ENCODE peak calls at places on chromosomes 13 and 19, in ten cellular contexts. E is AG09309; D is IMR-90; P is colonic mucosa; H is cardiac fibroblast; Q is AG09319; J is uterus; F is CD4-positive, alpha-beta T cell; T is foreskin fibroblast; L is cardiac muscle cell. A is an unnamed sample.

GRCh38 chr19:46213156-46213555 is 16.4 kb upstream of the IGFL1 start:
- DNase-seq in E (no peak), J (no peak), L (no peak), P (no peak), H (no peak), Q (no peak), T (no peak), D (no peak), F (no peak), A (no peak)

GRCh38 chr13:98443329-98443728 is 133.6 kb downstream of the STK24 start:
- DNase-seq in T (peak), H (peak), E (peak), D (peak), L (no peak), Q (peak), J (no peak), F (no peak), P (no peak), A (no peak)

GRCh38 chr13:73580868-73581267 is 522.1 kb downstream of the KLF5 start:
- DNase-seq in P (no peak), Q (no peak), F (no peak), T (no peak), E (no peak), H (no peak), J (no peak), L (no peak), D (no peak), A (no peak)

GRCh38 chr13:50208826-50209335 is 193.6 kb downstream of the KCNRG start:
- DNase-seq in F (no peak), J (no peak), T (peak), H (peak), L (peak), P (peak), E (peak), Q (no peak), D (peak), A (peak)

GRCh38 chr13:40285634-40286033 is 380.8 kb downstream of the FOXO1 start:
- DNase-seq in J (no peak), P (no peak), Q (no peak), L (no peak), F (no peak), E (no peak), D (no peak), T (no peak), H (no peak), A (no peak)

GRCh38 chr13:44884076-44884729 is 105.1 kb downstream of the NUFIP1 start:
- DNase-seq in P (no peak), Q (peak), T (peak), E (no peak), F (no peak), D (peak), J (no peak), H (peak), L (no peak), A (no peak)

GRCh38 chr13:73428137-73428536 is 369.3 kb downstream of the KLF5 start:
- DNase-seq in F (no peak), L (no peak), P (no peak), J (no peak), D (peak), Q (peak), T (no peak), H (peak), E (no peak), A (no peak)

GRCh38 chr13:44079413-44080205 is 199.9 kb downstream of the LACC1 start:
- DNase-seq in D (no peak), P (no peak), J (no peak), F (no peak), E (no peak), L (no peak), T (no peak), H (no peak), Q (no peak), A (no peak)

GRCh38 chr13:112647256-112647655 is 42.6 kb upstream of the ATP11A start:
- DNase-seq in P (no peak), H (no peak), J (no peak), T (no peak), E (no peak), Q (no peak), D (no peak), L (no peak), F (no peak), A (no peak)

GRCh38 chr19:30799854-30800755 is 427.9 kb downstream of the ZNF536 start:
- DNase-seq in D (no peak), F (no peak), J (no peak), L (peak), E (no peak), Q (no peak), T (no peak), H (peak), P (peak), A (peak)

GRCh38 chr13:35470671-35471465 is 5.6 kb downstream of the MAB21L1 start:
- DNase-seq in F (no peak), H (peak), P (peak), T (peak), E (no peak), D (peak), J (no peak), Q (peak), L (peak), A (peak)

GRCh38 chr13:52002361-52002760 is 8.9 kb downstream of the ATP7B start:
- DNase-seq in Q (no peak), H (no peak), D (no peak), E (no peak), J (no peak), F (no peak), L (no peak), P (no peak), T (no peak), A (no peak)

GRCh38 chr13:107678075-107678689 is 537.2 kb downstream of the LIG4 start:
- DNase-seq in L (peak), F (no peak), J (no peak), T (no peak), P (no peak), D (peak), E (peak), Q (no peak), H (peak), A (no peak)

GRCh38 chr13:111006508-111007031 is 91.7 kb upstream of the ANKRD10 start:
- DNase-seq in T (peak), D (peak), F (no peak), Q (peak), H (peak), P (peak), L (no peak), E (peak), J (peak), A (no peak)

GRCh38 chr19:10112895-10113591 is 1.6 kb downstream of the P2RY11 start:
- DNase-seq in F (peak), H (peak), E (no peak), L (peak), T (no peak), Q (no peak), P (peak), J (no peak), D (no peak), A (peak)

GRCh38 chr13:38103851-38104250 is 234.3 kb upstream of the TRPC4 start:
- DNase-seq in D (no peak), J (no peak), L (no peak), F (no peak), T (no peak), H (no peak), E (no peak), Q (no peak), P (no peak), A (no peak)

GRCh38 chr19:36939153-36939552 is 23.0 kb downstream of the ZNF568 start:
- DNase-seq in J (no peak), P (no peak), Q (no peak), F (no peak), L (peak), T (no peak), H (no peak), E (no peak), D (no peak), A (no peak)

GRCh38 chr13:25678398-25678797 is 306.6 kb downstream of the ATP8A2 start:
- DNase-seq in J (no peak), L (no peak), F (no peak), Q (no peak), E (no peak), P (no peak), D (no peak), T (no peak), H (no peak), A (no peak)

GRCh38 chr19:46841458-46842083 is 9.1 kb downstream of the AP2S1 start:
- DNase-seq in F (no peak), Q (no peak), D (peak), P (no peak), J (peak), E (no peak), H (peak), L (peak), T (peak), A (no peak)

GRCh38 chr19:12647490-12648071 is 19.0 kb downstream of the MAN2B1 start:
- DNase-seq in D (no peak), H (peak), E (no peak), F (no peak), L (no peak), J (peak), Q (no peak), P (peak), T (peak), A (no peak)

GRCh38 chr13:73141292-73141771 is 82.5 kb downstream of the KLF5 start:
- DNase-seq in F (no peak), J (no peak), P (no peak), T (no peak), H (peak), E (no peak), Q (no peak), L (peak), D (peak), A (no peak)

GRCh38 chr13:75870397-75870801 is 234.3 kb downstream of the LMO7 start:
- DNase-seq in L (peak), D (peak), H (peak), T (peak), Q (no peak), E (no peak), P (no peak), J (no peak), F (peak), A (peak)

GRCh38 chr19:55686311-55687050 is 11.5 kb downstream of the EPN1 start:
- DNase-seq in P (no peak), H (no peak), F (no peak), J (no peak), D (no peak), L (no peak), Q (no peak), E (no peak), T (no peak), A (no peak)

GRCh38 chr13:80504453-80504852 is 163.5 kb upstream of the SPRY2 start:
- DNase-seq in J (no peak), E (no peak), T (no peak), D (no peak), F (no peak), Q (no peak), P (no peak), L (no peak), H (peak), A (no peak)

GRCh38 chr13:23684647-23685046 is 114.4 kb downstream of the TNFRSF19 start:
- DNase-seq in F (no peak), Q (no peak), L (no peak), E (no peak), J (no peak), P (no peak), D (no peak), T (no peak), H (no peak), A (no peak)

GRCh38 chr13:34672631-34673030 is 269.4 kb upstream of the NBEA start:
- DNase-seq in J (no peak), F (no peak), Q (no peak), T (no peak), D (no peak), P (no peak), H (no peak), L (no peak), E (no peak), A (no peak)

GRCh38 chr13:99191900-99192399 is 8.7 kb upstream of the UBAC2 start:
- DNase-seq in D (peak), F (no peak), Q (no peak), L (no peak), H (peak), E (no peak), J (no peak), T (peak), P (peak), A (no peak)

DNA sequence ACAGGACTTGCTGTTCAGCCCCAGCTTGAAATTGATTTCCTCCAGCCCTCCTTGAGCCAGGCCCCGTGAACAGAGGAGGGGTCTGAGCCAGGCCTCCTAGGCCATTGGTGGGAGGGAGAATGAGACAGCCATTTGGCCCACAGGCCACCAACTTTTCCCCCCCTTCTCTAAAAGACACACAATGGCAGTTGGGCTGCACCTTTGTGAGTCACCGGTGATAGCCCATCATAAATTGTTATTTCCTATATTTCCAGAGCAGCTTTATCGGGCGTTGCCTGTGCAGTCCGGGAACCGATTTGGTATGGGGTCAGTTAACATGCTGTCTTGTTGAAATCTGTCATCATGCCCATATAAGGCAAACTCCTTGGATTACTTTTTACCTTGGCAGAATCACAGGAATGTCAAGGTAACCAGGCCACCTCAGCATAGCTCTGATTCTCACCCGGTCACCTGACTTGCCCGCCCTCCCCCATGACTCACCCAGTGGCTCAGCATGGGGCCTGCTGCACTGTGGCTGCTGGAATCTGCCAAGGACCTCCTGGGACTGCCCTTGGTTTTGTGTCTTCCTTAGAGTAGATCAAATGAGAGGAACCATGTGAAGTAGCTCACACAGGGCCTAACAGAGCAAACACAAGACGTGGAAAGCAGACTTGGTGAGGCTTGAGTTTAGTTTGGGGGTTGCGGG is 36.1 kb downstream of the ACTN4 start:
- DNase-seq in L (peak), H (peak), T (peak), P (peak), F (peak), Q (no peak), J (peak), E (no peak), D (peak), A (no peak)
- TF ChIP-seq CTCF in L (no peak), H (no peak), T (no peak), P (no peak), F (no peak), Q (no peak), J (no peak), E (no peak), D (no peak), A (no peak)

GRCh38 chr13:68390987-68391386 is 1160.9 kb upstream of the PCDH9 start:
- DNase-seq in H (no peak), T (no peak), D (no peak), Q (no peak), F (no peak), J (no peak), L (no peak), P (no peak), E (no peak), A (no peak)
- TF ChIP-seq CTCF in H (no peak), T (no peak), D (no peak), Q (no peak), F (no peak), J (no peak), L (no peak), P (no peak), E (no peak), A (no peak)

DNA sequence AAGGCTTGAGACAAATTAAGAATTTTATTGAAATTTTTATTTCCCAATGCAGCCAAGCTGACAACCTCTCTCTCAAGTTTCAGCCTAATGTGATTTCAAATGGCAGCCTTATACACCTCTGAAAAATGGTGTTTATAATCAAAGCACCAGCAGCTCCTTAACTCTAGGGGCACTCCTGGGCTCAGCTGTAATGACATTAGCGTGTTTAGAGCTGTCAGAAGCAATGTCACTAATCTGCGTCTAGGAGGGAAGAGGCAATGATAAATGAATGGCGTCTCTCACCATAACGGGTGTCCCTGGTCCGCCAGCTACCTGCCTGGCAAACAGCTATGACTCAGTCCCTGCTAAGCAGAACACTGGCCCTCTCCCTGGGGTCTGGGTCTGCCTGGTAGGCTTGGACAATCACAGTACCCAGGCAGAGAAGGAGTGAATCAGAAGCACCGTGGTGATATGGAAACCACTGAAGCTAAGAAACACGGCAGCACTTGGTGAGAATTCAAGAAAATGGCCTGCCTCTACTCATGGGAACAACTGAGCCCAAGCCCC is 131.8 kb upstream of the VSTM2B start:
- DNase-seq in D (no peak), Q (no peak), J (no peak), H (no peak), T (no peak), F (no peak), L (no peak), E (no peak), P (no peak), A (no peak)
- TF ChIP-seq CTCF in D (no peak), Q (no peak), J (no peak), H (no peak), T (no peak), F (no peak), L (no peak), E (no peak), P (no peak), A (peak)

DNA sequence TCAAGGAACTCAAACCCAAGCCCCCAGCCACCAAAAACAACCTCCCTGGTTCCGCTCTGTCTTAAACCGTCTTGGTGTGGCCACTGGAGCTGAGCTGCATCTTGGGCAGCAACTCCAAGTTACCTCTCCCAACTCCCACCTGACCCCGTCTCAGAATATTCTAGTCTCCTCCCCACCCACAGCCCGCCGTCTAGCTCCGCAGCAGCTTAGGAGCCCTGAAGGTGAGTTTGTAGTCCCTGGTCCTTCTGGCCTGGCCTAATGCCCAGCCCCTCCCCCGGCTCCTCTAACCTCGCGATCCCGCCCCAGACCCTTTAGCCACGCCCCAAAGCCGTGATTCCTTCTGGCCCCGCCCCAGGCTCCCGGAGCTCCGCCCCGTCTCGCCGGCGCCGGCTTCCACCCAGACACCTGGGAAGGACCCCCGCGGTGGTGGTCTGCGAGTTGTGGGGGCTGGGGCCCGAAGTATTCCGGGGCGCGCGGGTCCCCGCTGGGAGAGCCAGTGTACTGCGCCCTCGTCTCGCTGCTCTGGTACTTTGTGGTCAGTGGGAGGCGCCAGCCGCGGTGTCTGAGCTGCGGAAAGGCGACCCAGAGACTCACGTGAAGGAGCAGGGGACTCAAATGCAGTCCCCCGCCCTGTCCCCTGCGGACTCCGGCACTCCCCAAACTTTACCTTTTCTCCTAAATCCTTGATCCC is 2.5 kb upstream of the LHB start:
- DNase-seq in D (peak), H (peak), L (peak), T (peak), J (peak), P (peak), E (no peak), F (peak), Q (no peak), A (peak)
- TF ChIP-seq CTCF in D (peak), H (no peak), L (no peak), T (no peak), J (no peak), P (no peak), E (no peak), F (no peak), Q (peak), A (peak)

DNA sequence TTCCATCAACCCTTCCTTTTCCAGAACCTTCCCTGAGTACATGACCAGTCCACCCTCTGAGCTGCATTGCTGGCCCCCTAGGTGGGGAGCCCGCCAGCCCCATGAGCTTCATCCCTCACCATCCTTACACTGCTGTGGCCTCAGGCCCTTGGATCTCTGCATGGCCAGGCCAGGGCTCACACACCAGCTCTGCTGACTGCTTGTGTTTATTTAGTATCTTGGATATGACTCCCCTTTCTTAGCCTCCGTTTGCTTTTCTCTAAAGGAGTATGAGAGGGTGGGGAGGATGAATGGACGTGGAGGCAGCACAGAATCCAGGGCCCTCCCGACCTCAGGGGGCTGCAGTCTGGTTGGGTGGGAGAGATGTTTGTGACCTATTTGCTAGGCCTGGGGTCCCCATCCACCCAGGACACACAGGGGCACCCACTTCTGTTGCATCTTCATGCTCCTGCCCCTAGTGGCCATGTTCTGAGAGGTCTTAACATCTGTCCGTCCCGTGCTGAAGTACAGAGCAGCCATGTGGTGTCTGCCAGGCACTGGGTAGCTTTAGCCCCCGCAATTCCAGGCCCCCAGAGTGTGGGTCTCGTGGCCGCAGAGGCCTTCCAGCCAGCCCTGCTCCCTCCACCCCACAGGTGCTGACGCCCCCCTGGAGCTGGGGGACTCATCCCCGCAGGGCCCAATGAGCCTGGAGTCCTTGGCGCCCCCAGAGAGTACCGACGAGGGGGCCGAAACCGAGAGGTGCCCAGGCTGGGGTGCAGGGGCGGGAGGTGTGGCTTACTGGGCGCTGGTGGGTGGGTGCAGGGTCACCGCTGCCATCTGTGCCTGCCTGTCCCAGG is 13.0 kb downstream of the ARHGEF1 start:
- DNase-seq in P (no peak), T (no peak), E (no peak), Q (no peak), J (no peak), F (no peak), D (no peak), H (no peak), L (no peak), A (no peak)
- TF ChIP-seq CTCF in P (no peak), T (no peak), E (peak), Q (peak), J (no peak), F (no peak), D (peak), H (peak), L (peak), A (peak)

GRCh38 chr19:6020972-6021805 is 43.2 kb upstream of the RANBP3 start:
- DNase-seq in H (no peak), P (no peak), L (no peak), E (no peak), J (no peak), F (no peak), Q (no peak), D (no peak), T (no peak), A (no peak)
- TF ChIP-seq CTCF in H (no peak), P (no peak), L (peak), E (no peak), J (no peak), F (no peak), Q (no peak), D (no peak), T (no peak), A (no peak)

DNA sequence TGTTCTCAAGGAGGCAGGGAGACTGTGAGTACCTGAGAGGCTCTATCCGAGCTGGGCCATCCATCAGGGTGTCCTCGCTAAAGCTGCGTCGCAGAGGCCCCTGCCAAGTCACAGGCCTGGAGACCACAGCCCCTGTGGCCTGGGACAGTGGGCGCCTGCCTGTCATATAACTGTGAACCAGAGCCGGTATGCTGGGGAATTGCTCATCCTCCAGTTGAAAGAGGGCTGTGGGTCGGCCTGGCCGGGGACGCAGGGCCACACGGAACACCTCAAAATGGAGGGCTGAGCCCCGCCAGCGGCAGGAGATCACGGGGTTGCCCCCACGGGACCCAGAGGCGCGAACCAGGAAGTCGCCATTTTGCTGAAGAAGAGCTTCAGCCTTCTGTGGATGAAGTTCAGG is 6.6 kb downstream of the SH2D3A start:
- DNase-seq in J (no peak), H (no peak), L (no peak), P (no peak), F (no peak), T (no peak), D (no peak), Q (no peak), E (no peak), A (no peak)
- TF ChIP-seq CTCF in J (no peak), H (no peak), L (no peak), P (no peak), F (no peak), T (no peak), D (no peak), Q (no peak), E (no peak), A (no peak)

GRCh38 chr13:20118268-20119140 is 42.3 kb downstream of the GJA3 start:
- DNase-seq in L (peak), E (no peak), H (peak), Q (no peak), P (peak), T (no peak), D (no peak), J (peak), F (peak), A (peak)
- TF ChIP-seq CTCF in L (no peak), E (no peak), H (no peak), Q (no peak), P (no peak), T (no peak), D (no peak), J (no peak), F (no peak), A (peak)

A was measured in neural crest cell.